ENCODE peak calls at places on chromosomes 4 and X, in four cellular contexts. G is LoVo; Z is cardiac septum; H is activated CD8-positive, alpha-beta memory T cell treated with anti-CD3 and anti-CD28 coated beads for 48 hours. Y is an unnamed sample.

GRCh38 chrX:153387345-153387744 is 13.8 kb downstream of the PNMA6E start:
- DNase-seq in G (no peak), Z (no peak), H (no peak), Y (no peak)

GRCh38 chrX:135384161-135384836 is 37.4 kb upstream of the SMIM10L2A start:
- DNase-seq in Z (no peak), G (no peak), H (no peak), Y (no peak)

GRCh38 chr4:44996276-44996845 is 270.0 kb upstream of the GNPDA2 start:
- DNase-seq in G (no peak), Z (no peak), H (no peak), Y (no peak)

GRCh38 chr4:141020801-141021261 is 112.4 kb downstream of the RNF150 start:
- DNase-seq in G (no peak), H (no peak), Z (no peak), Y (no peak)

GRCh38 chr4:91087743-91088142 is 960.5 kb downstream of the CCSER1 start:
- DNase-seq in G (no peak), H (no peak), Z (no peak), Y (no peak)

GRCh38 chr4:168877779-168878491 is 132.1 kb downstream of the CBR4 start:
- DNase-seq in G (no peak), Z (no peak), H (peak; percentile 4), Y (peak; percentile 86)

GRCh38 chrX:70044541-70045245 is 5.0 kb downstream of the AWAT2 start:
- DNase-seq in H (no peak), G (no peak), Z (no peak), Y (no peak)

GRCh38 chr4:86482851-86483490 is 111.1 kb upstream of the PTPN13 start:
- DNase-seq in Z (no peak), H (no peak), G (no peak), Y (no peak)

GRCh38 chrX:20442597-20442996 is 175.9 kb upstream of the RPS6KA3 start:
- DNase-seq in Z (peak; percentile 86), G (peak; percentile 47), H (peak; percentile 43), Y (peak; percentile 86)

GRCh38 chr4:19857405-19857804 is 394.3 kb upstream of the SLIT2 start:
- DNase-seq in H (no peak), Z (no peak), G (no peak), Y (no peak)

GRCh38 chr4:61380865-61381264 is 180.7 kb downstream of the ADGRL3 start:
- DNase-seq in Z (no peak), H (no peak), G (no peak), Y (no peak)

GRCh38 chr4:68346461-68346860 is 3.4 kb downstream of the YTHDC1 start:
- DNase-seq in H (no peak), Z (no peak), G (no peak), Y (no peak)

GRCh38 chr4:177461606-177462005 is 19.4 kb upstream of the AGA start:
- DNase-seq in G (no peak), H (no peak), Z (no peak), Y (no peak)

GRCh38 chr4:72895408-72895807 is 174.1 kb downstream of the COX18 start:
- DNase-seq in Z (no peak), H (no peak), G (no peak), Y (no peak)

GRCh38 chrX:3232262-3232950 is 114.0 kb downstream of the MXRA5 start:
- DNase-seq in Z (no peak), G (no peak), H (no peak), Y (no peak)

GRCh38 chr4:125132281-125132680 is 182.5 kb upstream of the FAT4 start:
- DNase-seq in G (no peak), H (no peak), Z (no peak), Y (no peak)

GRCh38 chr4:30721353-30722091 is 1.4 kb downstream of the PCDH7 start:
- DNase-seq in Z (peak; percentile 73), H (no peak), G (no peak), Y (peak; percentile 69)

GRCh38 chr4:91198951-91199350 is 1071.8 kb downstream of the CCSER1 start:
- DNase-seq in Z (no peak), G (peak; percentile 42), H (no peak), Y (no peak)

GRCh38 chr4:3255611-3256186 is 6.7 kb downstream of the MSANTD1 start:
- DNase-seq in G (no peak), H (no peak), Z (peak; percentile 62), Y (peak; percentile 48)

GRCh38 chrX:154125356-154126040 is 18.5 kb upstream of the OPN1LW start:
- DNase-seq in Z (no peak), H (no peak), G (no peak), Y (no peak)

GRCh38 chrX:24563291-24564010 is 83.7 kb downstream of the PCYT1B start:
- DNase-seq in Z (no peak), H (no peak), G (no peak), Y (no peak)

GRCh38 chr4:112813790-112814189 is 176.8 kb downstream of the LARP7 start:
- DNase-seq in G (no peak), H (no peak), Z (no peak), Y (no peak)